ENCODE peak calls at places on chromosomes 1 and 21, in nine cellular contexts. U is GM12864, K is neural crest cell, A is fibroblast of lung, O is fibroblast of the aortic adventitia, J is upper lobe of left lung, Y is GM12865, C is mucosa of descending colon, X is cardiac fibroblast. T is an unnamed sample.

GRCh38 chr21:18275740-18276139 is 31.1 kb downstream of the CHODL start:
- DNase-seq in U (no peak), K (no peak), A (no peak), O (no peak), J (no peak), Y (no peak), C (no peak), X (no peak), T (no peak)

GRCh38 chr1:79976287-79976686 is 969.8 kb upstream of the ADGRL4 start:
- DNase-seq in U (no peak), K (no peak), A (no peak), O (no peak), J (no peak), Y (no peak), C (no peak), X (no peak), T (no peak)

GRCh38 chr1:3040004-3040403 is 18.7 kb downstream of the ACTRT2 start:
- DNase-seq in U (no peak), K (no peak), A (no peak), O (no peak), J (no peak), Y (no peak), C (no peak), X (no peak), T (no peak)

GRCh38 chr1:213070399-213070798 is 19.4 kb downstream of the RPS6KC1 start:
- DNase-seq in U (peak), K (no peak), A (peak), O (peak), J (no peak), Y (peak), C (no peak), X (peak), T (peak)

GRCh38 chr1:44884746-44885145 is 41.7 kb upstream of the PTCH2 start:
- DNase-seq in U (no peak), K (no peak), A (no peak), O (peak), J (no peak), Y (no peak), C (no peak), X (peak), T (no peak)

GRCh38 chr21:36788116-36788515 is 89.2 kb downstream of the SIM2 start:
- DNase-seq in U (no peak), K (no peak), A (no peak), O (no peak), J (no peak), Y (no peak), C (peak), X (peak), T (no peak)

GRCh38 chr1:150568567-150568966 is 10.8 kb downstream of the MCL1 start:
- DNase-seq in U (no peak), K (no peak), A (no peak), O (no peak), J (no peak), Y (peak), C (no peak), X (no peak), T (no peak)

GRCh38 chr1:177181631-177182291 is 11.0 kb downstream of the BRINP2 start:
- DNase-seq in U (no peak), K (peak), A (peak), O (peak), J (peak), Y (peak), C (peak), X (peak), T (peak)

GRCh38 chr1:160377585-160378206 is 10.8 kb downstream of the NHLH1 start:
- DNase-seq in U (no peak), K (no peak), A (no peak), O (peak), J (no peak), Y (no peak), C (no peak), X (no peak), T (no peak)

GRCh38 chr21:16651956-16652355 is 860.9 kb upstream of the CXADR start:
- DNase-seq in U (no peak), K (no peak), A (no peak), O (no peak), J (no peak), Y (no peak), C (no peak), X (no peak), T (no peak)

GRCh38 chr1:121471517-121471916 is 286.7 kb downstream of the SRGAP2C start:
- DNase-seq in U (peak), K (no peak), A (no peak), O (no peak), J (no peak), Y (peak), C (no peak), X (no peak), T (no peak)

GRCh38 chr1:179881642-179882252 is 338 bp upstream of the TOR1AIP1 start:
- DNase-seq in U (no peak), K (no peak), A (peak), O (peak), J (peak), Y (no peak), C (no peak), X (peak), T (no peak)

GRCh38 chr1:198161718-198162090 is 4.9 kb downstream of the NEK7 start:
- DNase-seq in U (no peak), K (no peak), A (no peak), O (no peak), J (no peak), Y (no peak), C (no peak), X (no peak), T (no peak)

GRCh38 chr21:46111193-46111571 is 13.3 kb downstream of the COL6A2 start:
- DNase-seq in U (no peak), K (no peak), A (no peak), O (no peak), J (peak), Y (no peak), C (peak), X (no peak), T (no peak)

GRCh38 chr1:171983584-171983983 is 142.3 kb downstream of the DNM3 start:
- DNase-seq in U (no peak), K (no peak), A (peak), O (peak), J (no peak), Y (peak), C (no peak), X (peak), T (no peak)

GRCh38 chr1:72620453-72620852 is 338.1 kb upstream of the NEGR1 start:
- DNase-seq in U (no peak), K (no peak), A (no peak), O (peak), J (no peak), Y (no peak), C (no peak), X (no peak), T (no peak)

GRCh38 chr21:42651515-42652401 is 1.7 kb upstream of the PDE9A start:
- DNase-seq in U (no peak), K (no peak), A (no peak), O (no peak), J (no peak), Y (no peak), C (peak), X (no peak), T (peak)

GRCh38 chr21:43929217-43929971 is 64.4 kb downstream of the AGPAT3 start:
- DNase-seq in U (no peak), K (no peak), A (no peak), O (no peak), J (no peak), Y (no peak), C (no peak), X (no peak), T (no peak)
- TF ChIP-seq CTCF in U (no peak), K (no peak), A (no peak), O (no peak), J (no peak), Y (no peak), C (no peak), X (no peak), T (no peak)

GRCh38 chr1:110161822-110162221 is 11.5 kb downstream of the SLC6A17 start:
- DNase-seq in U (no peak), K (no peak), A (no peak), O (no peak), J (no peak), Y (no peak), C (no peak), X (no peak), T (no peak)
- TF ChIP-seq CTCF in U (no peak), K (no peak), A (no peak), O (no peak), J (no peak), Y (no peak), C (no peak), X (no peak), T (no peak)

DNA sequence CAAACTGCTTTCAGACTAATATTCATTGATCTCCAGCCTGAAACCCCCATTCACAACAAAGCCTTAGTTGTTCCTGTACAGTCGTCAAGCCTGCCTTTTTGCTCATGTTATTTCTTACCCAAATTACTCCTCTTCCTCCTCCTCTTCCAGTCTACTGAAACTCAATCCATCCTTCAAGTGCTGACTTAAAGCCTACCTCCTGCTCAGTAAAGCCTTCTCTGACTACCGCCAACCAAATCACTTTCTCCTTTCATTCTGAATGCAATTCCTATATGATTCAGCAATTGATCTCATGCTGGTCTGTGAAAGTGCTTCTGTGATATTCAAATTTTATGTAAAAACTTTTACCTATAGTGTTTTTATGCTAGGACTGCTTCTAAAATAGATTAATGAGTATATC is 18.6 kb downstream of the TAF5L start:
- DNase-seq in U (no peak), K (no peak), A (no peak), O (no peak), J (no peak), Y (no peak), C (no peak), X (no peak), T (no peak)
- TF ChIP-seq CTCF in U (no peak), K (no peak), A (no peak), O (no peak), J (no peak), Y (no peak), C (no peak), X (no peak), T (no peak)

GRCh38 chr1:244813327-244813726 is 22.1 kb upstream of the COX20 start:
- DNase-seq in U (no peak), K (no peak), A (no peak), O (no peak), J (no peak), Y (no peak), C (no peak), X (no peak), T (no peak)

GRCh38 chr1:244810221-244810620 is 25.2 kb upstream of the COX20 start:
- DNase-seq in U (no peak), K (no peak), A (no peak), O (no peak), J (no peak), Y (no peak), C (no peak), X (no peak), T (no peak)

GRCh38 chr1:244820131-244820530 is 15.3 kb upstream of the COX20 start:
- DNase-seq in U (no peak), K (no peak), A (no peak), O (no peak), J (no peak), Y (no peak), C (no peak), X (no peak), T (no peak)

GRCh38 chr1:244817415-244817894 is 18.0 kb upstream of the COX20 start:
- DNase-seq in U (no peak), K (no peak), A (no peak), O (no peak), J (no peak), Y (no peak), C (no peak), X (no peak), T (no peak)

GRCh38 chr1:244815600-244816099 is 19.8 kb upstream of the COX20 start:
- DNase-seq in U (no peak), K (no peak), A (no peak), O (no peak), J (peak), Y (peak), C (no peak), X (no peak), T (no peak)
- TF ChIP-seq CTCF in U (no peak), K (no peak), A (no peak), O (no peak), J (no peak), Y (no peak), C (no peak), X (no peak), T (no peak)

GRCh38 chr1:11262171-11263049 is at the start of gene MTOR:
- DNase-seq in U (peak), K (peak), A (peak), O (peak), J (peak), Y (peak), C (peak), X (peak), T (peak)
- TF ChIP-seq CTCF in U (peak), K (no peak), A (no peak), O (peak), J (no peak), Y (peak), C (no peak), X (peak), T (peak)

GRCh38 chr1:95534985-95535384 is 301.0 kb downstream of the RWDD3 start:
- DNase-seq in U (no peak), K (no peak), A (no peak), O (no peak), J (no peak), Y (no peak), C (no peak), X (no peak), T (no peak)

DNA sequence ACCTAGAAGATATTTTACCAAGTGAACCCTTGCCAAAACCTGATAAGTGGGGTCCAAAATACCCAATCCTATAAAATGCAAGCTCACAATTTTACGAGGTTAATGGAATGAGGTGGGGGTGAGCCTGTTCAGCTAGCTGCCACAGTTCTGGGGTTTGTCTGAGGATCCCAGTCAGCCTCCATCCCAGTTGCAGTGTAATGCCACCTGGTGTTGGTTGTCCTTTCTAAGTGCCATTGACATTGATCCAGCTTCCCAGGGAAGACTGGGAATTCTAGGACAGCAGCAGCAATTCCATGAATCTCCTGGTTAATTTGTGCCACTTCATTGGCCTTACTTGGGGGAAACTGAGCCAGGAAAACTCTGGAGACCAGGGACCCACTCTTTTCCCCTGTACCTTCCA is 298.3 kb downstream of the RWDD3 start:
- DNase-seq in U (no peak), K (no peak), A (no peak), O (no peak), J (no peak), Y (no peak), C (no peak), X (no peak), T (no peak)
- TF ChIP-seq CTCF in U (no peak), K (no peak), A (no peak), O (no peak), J (no peak), Y (no peak), C (no peak), X (no peak), T (no peak)

GRCh38 chr1:245687129-245687635 is 532.4 kb downstream of the KIF26B start:
- DNase-seq in U (no peak), K (no peak), A (peak), O (no peak), J (no peak), Y (no peak), C (no peak), X (no peak), T (no peak)
- TF ChIP-seq CTCF in U (no peak), K (no peak), A (no peak), O (no peak), J (no peak), Y (no peak), C (no peak), X (no peak), T (no peak)

DNA sequence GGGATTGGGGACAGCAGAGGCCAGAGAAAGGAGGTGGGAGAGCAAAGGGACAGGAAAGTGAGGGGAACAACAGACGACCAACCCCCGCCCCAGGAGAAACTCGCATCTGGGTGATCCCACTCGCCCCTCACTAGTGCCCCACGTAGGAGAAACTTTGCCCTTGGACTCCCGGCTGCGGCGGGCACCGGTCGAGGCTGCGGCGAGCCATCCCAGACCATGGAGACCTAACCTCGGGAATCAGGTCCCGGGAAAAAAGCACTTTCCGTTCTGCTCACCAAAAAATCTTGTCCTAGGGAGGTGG is 2.6 kb downstream of the GFI1 start:
- DNase-seq in U (no peak), K (no peak), A (no peak), O (no peak), J (no peak), Y (no peak), C (no peak), X (no peak), T (no peak)
- TF ChIP-seq CTCF in U (no peak), K (no peak), A (no peak), O (no peak), J (no peak), Y (no peak), C (no peak), X (no peak), T (no peak)

GRCh38 chr1:190084552-190084951 is 393.1 kb downstream of the BRINP3 start:
- DNase-seq in U (no peak), K (peak), A (no peak), O (no peak), J (no peak), Y (peak), C (no peak), X (no peak), T (no peak)
- TF ChIP-seq CTCF in U (peak), K (peak), A (peak), O (no peak), J (no peak), Y (peak), C (no peak), X (no peak), T (peak)

DNA sequence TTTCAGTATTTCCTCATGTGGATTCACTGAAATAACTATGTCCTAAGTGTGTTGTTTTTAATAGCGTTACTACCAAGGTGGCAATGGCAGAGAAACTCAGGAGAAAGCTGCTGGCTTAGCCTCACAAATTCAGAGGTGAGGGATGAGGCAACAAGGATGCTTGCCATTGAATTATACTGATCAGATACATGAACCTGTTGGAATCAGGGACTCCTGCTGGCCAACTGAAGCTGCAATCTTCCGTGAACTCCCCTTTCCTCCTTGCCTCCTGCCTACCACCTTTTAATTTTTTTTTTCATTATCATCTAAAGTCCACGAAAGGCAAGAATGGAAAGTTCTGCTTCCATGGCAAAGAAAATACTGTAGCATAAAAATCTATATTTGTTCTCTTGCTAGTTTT is 254.7 kb downstream of the NFIA start:
- DNase-seq in U (no peak), K (no peak), A (peak), O (no peak), J (no peak), Y (no peak), C (no peak), X (peak), T (no peak)
- TF ChIP-seq CTCF in U (no peak), K (no peak), A (peak), O (no peak), J (peak), Y (no peak), C (no peak), X (peak), T (no peak)